ENCODE peak calls at places on chromosomes 7 and 10, in eight cellular contexts. L, I, Y, M, O, N, K and X are unnamed samples. For H3K9me3, the result is how much of the 10 kb centered on the place peaks cover.

GRCh38 chr7:77537136-77537594 is at the start of gene PTPN12:
- DNase-seq in O (no peak), I (peak), N (peak), Y (no peak), K (no peak), L (no peak), M (peak), X (peak)

GRCh38 chr7:98210513-98211220 is 572 bp upstream of the BHLHA15 start:
- DNase-seq in I (peak), L (peak), K (no peak), O (peak), N (no peak), M (peak), Y (no peak), X (no peak)

GRCh38 chr7:100093054-100093453 is 4.3 kb downstream of the COPS6 start:
- DNase-seq in I (no peak), M (no peak), L (no peak), O (no peak), K (no peak), N (no peak), Y (no peak), X (no peak)

GRCh38 chr7:153452661-153453060 is 599.5 kb upstream of the DPP6 start:
- DNase-seq in N (no peak), Y (no peak), I (no peak), K (no peak), O (no peak), L (no peak), M (no peak), X (no peak)

GRCh38 chr10:86170255-86171153 is 196.1 kb downstream of the GRID1 start:
- DNase-seq in L (no peak), Y (no peak), O (no peak), I (no peak), N (no peak), K (no peak), M (peak), X (no peak)

GRCh38 chr10:108375691-108376090 is 1211.2 kb upstream of the SORCS1 start:
- DNase-seq in Y (no peak), I (no peak), O (no peak), N (no peak), L (no peak), K (no peak), M (no peak), X (no peak)

GRCh38 chr10:22315455-22316285 is 518 bp upstream of the COMMD3 start:
- DNase-seq in M (no peak), N (peak), K (no peak), L (no peak), I (no peak), Y (no peak), O (peak), X (peak)

GRCh38 chr10:91712315-91712714 is 79.4 kb upstream of the PPP1R3C start:
- DNase-seq in O (no peak), Y (no peak), I (no peak), M (no peak), K (no peak), N (no peak), L (no peak), X (no peak)

GRCh38 chr10:50917486-50917885 is 32.1 kb upstream of the A1CF start:
- DNase-seq in Y (no peak), N (no peak), O (no peak), L (no peak), M (no peak), K (no peak), I (no peak), X (no peak)

GRCh38 chr10:59057350-59057749 is 119.1 kb upstream of the PHYHIPL start:
- DNase-seq in Y (no peak), N (no peak), L (no peak), K (peak), I (no peak), M (no peak), O (no peak), X (no peak)

GRCh38 chr7:41292457-41292856 is 410.4 kb downstream of the INHBA start:
- DNase-seq in M (no peak), I (no peak), O (no peak), N (no peak), Y (no peak), L (no peak), K (no peak), X (no peak)

GRCh38 chr10:13347235-13348156 is 597 bp downstream of the SEPHS1 start:
- DNase-seq in O (peak), K (peak), N (peak), I (peak), L (peak), M (peak), Y (peak), X (no peak)

GRCh38 chr10:113438660-113439059 is 114.2 kb upstream of the HABP2 start:
- DNase-seq in Y (no peak), K (no peak), I (no peak), N (no peak), L (no peak), O (no peak), M (no peak), X (no peak)

GRCh38 chr10:70887804-70888800 is at the start of gene PCBD1:
- DNase-seq in M (peak), I (peak), N (peak), Y (peak), O (peak), L (peak), K (peak), X (no peak)

GRCh38 chr10:28151636-28152035 is 151.2 kb downstream of the MPP7 start:
- DNase-seq in L (no peak), O (no peak), I (no peak), M (no peak), K (no peak), Y (no peak), N (no peak), X (no peak)

GRCh38 chr7:108014200-108014599 is 11.2 kb upstream of the LAMB1 start:
- DNase-seq in L (no peak), O (no peak), N (no peak), I (no peak), Y (no peak), K (no peak), M (no peak), X (no peak)

GRCh38 chr7:142859829-142860228 is 5.0 kb downstream of the EPHB6 start:
- DNase-seq in I (peak), O (no peak), N (peak), Y (no peak), L (no peak), M (no peak), K (no peak), X (no peak)

GRCh38 chr10:12020574-12020973 is 22.0 kb downstream of the UPF2 start:
- DNase-seq in I (no peak), Y (no peak), L (no peak), M (no peak), N (no peak), O (no peak), K (no peak), X (no peak)

GRCh38 chr10:101572785-101573184 is 15.3 kb downstream of the POLL start:
- DNase-seq in O (no peak), M (no peak), I (no peak), L (no peak), K (no peak), Y (no peak), N (no peak), X (no peak)

GRCh38 chr7:137985897-137986251 is 16.0 kb downstream of the CREB3L2 start:
- DNase-seq in I (no peak), Y (no peak), O (no peak), L (no peak), N (no peak), K (no peak), M (no peak), X (no peak)

GRCh38 chr7:30743371-30744074 is 8.4 kb upstream of the INMT start:
- DNase-seq in L (no peak), O (peak), Y (no peak), K (no peak), M (peak), I (no peak), N (no peak), X (no peak)

GRCh38 chr10:80472234-80473095 is 18.4 kb downstream of the TSPAN14 start:
- DNase-seq in O (no peak), M (no peak), Y (no peak), K (no peak), L (no peak), I (no peak), N (no peak), X (no peak)

GRCh38 chr7:117014099-117014656 is 60.9 kb downstream of the ST7 start:
- DNase-seq in Y (no peak), M (no peak), L (no peak), K (no peak), N (no peak), I (no peak), O (no peak), X (no peak)

GRCh38 chr10:47403401-47404318 is 19.6 kb upstream of the ZNF488 start:
- DNase-seq in N (no peak), K (no peak), I (peak), L (no peak), M (no peak), Y (no peak), O (no peak), X (peak)

GRCh38 chr10:22805304-22805703 is 90.9 kb upstream of the PIP4K2A start:
- DNase-seq in N (no peak), L (no peak), Y (no peak), K (peak), M (no peak), I (peak), O (peak), X (no peak)

GRCh38 chr7:98909487-98909886 is 31.2 kb downstream of the TRRAP start:
- DNase-seq in K (no peak), M (no peak), L (no peak), I (no peak), N (no peak), Y (no peak), O (no peak), X (no peak)

GRCh38 chr7:42650701-42651100 is 261.2 kb downstream of the C7orf25 start:
- DNase-seq in O (no peak), Y (no peak), K (no peak), L (no peak), M (no peak), N (no peak), I (no peak), X (no peak)

GRCh38 chr10:77512219-77512578 is 125.4 kb downstream of the KCNMA1 start:
- DNase-seq in M (no peak), L (no peak), I (no peak), O (no peak), Y (no peak), K (no peak), N (no peak), X (no peak)

GRCh38 chr10:132319853-132320669 is 11.9 kb upstream of the LRRC27 start:
- DNase-seq in L (no peak), Y (no peak), K (peak), I (peak), N (no peak), M (peak), O (no peak), X (no peak)

GRCh38 chr10:125263551-125263950 is 103.2 kb upstream of the CTBP2 start:
- DNase-seq in L (no peak), N (no peak), K (peak), O (no peak), Y (no peak), M (no peak), I (no peak), X (no peak)

GRCh38 chr7:92042056-92042737 is 92.1 kb downstream of the CYP51A1 start:
- DNase-seq in L (peak), O (no peak), K (peak), N (no peak), I (no peak), Y (peak), M (no peak), X (no peak)

GRCh38 chr10:91617073-91617580 is 15.7 kb downstream of the PPP1R3C start:
- DNase-seq in L (no peak), M (no peak), O (no peak), Y (no peak), N (no peak), I (no peak), K (no peak), X (no peak)

GRCh38 chr10:76429642-76430041 is 998.2 kb downstream of the LRMDA start:
- DNase-seq in M (no peak), O (no peak), I (no peak), K (no peak), N (no peak), Y (no peak), L (no peak), X (no peak)

GRCh38 chr7:128091106-128091505 is 59.9 kb upstream of the LRRC4 start:
- DNase-seq in K (no peak), O (no peak), M (no peak), N (no peak), I (no peak), Y (peak), L (no peak), X (no peak)

GRCh38 chr10:52048051-52048450 is 266.0 kb upstream of the DKK1 start:
- DNase-seq in K (no peak), Y (no peak), O (no peak), M (no peak), L (no peak), N (no peak), I (no peak), X (no peak)

GRCh38 chr10:52056296-52056695 is 257.8 kb upstream of the DKK1 start:
- DNase-seq in N (no peak), I (no peak), M (no peak), L (no peak), K (no peak), Y (no peak), O (no peak), X (no peak)

GRCh38 chr10:52053522-52053921 is 260.6 kb upstream of the DKK1 start:
- DNase-seq in I (no peak), N (no peak), M (no peak), O (no peak), Y (no peak), L (no peak), K (no peak), X (no peak)

GRCh38 chr10:52050429-52051047 is 263.5 kb upstream of the DKK1 start:
- DNase-seq in Y (no peak), N (no peak), O (no peak), L (no peak), I (no peak), K (no peak), M (no peak), X (no peak)
- TF ChIP-seq EP300 in Y (no peak), N (no peak), O (no peak), L (no peak), I (no peak), K (no peak), M (no peak), X (no peak)

DNA sequence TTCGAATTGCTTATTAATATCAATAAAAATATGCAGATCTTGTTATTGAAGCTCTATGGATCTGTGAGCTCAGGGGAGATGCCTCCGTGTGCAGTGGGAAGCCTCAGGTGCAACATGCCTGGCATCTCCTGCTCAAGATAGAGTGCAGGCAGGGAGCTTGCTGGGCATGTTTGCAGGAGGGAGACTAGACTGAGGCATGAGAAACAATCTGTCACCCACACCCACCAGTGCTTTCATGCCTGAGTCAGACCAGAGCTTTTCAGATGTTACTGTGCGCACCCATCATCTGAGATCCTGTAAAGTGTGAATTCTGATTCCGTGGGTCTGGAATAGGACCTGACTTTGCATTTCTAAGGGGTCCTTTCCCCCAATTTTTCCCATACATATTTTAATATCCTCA is 62.0 kb downstream of the ZNF33B start:
- DNase-seq in I (no peak), O (no peak), K (no peak), M (no peak), L (no peak), N (no peak), Y (no peak), X (no peak)
- H3K9me3 ChIP-seq in I (under half), O (under half), K (under half), M (under half), L (under half), N (under half), Y (under half), X (under half)

GRCh38 chr7:46616636-46617035 is 695.6 kb upstream of the IGFBP3 start:
- DNase-seq in K (no peak), Y (no peak), L (no peak), O (no peak), M (no peak), N (no peak), I (no peak), X (no peak)

GRCh38 chr7:46610746-46611145 is 689.7 kb upstream of the IGFBP3 start:
- DNase-seq in M (no peak), K (no peak), L (no peak), O (no peak), Y (no peak), N (no peak), I (no peak), X (no peak)

GRCh38 chr7:46607176-46607575 is 686.1 kb upstream of the IGFBP3 start:
- DNase-seq in Y (no peak), I (no peak), N (no peak), L (no peak), M (no peak), O (no peak), K (no peak), X (no peak)

DNA sequence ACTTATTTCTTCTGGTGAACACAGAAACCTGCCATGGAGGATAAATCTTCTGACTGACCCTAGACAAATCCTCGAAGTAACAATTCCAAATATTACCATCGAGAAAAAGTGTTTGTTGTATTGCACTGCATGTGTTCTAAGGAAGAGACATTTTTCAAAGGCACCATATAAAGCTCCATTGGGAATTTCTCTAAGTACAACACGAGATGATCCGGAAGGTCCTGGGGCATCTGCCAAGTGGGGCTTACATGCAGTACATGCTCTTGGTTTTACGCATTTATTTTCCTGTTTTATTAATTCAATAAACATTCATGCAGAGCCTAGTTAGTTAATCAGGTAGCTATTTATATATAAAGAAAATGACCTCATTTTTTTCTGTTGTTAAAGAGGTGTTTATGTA is 692.0 kb upstream of the IGFBP3 start:
- DNase-seq in I (no peak), O (no peak), N (no peak), M (no peak), Y (no peak), L (no peak), K (no peak), X (no peak)
- TF ChIP-seq EP300 in I (no peak), O (no peak), N (peak), M (no peak), Y (no peak), L (no peak), K (no peak), X (no peak)

DNA sequence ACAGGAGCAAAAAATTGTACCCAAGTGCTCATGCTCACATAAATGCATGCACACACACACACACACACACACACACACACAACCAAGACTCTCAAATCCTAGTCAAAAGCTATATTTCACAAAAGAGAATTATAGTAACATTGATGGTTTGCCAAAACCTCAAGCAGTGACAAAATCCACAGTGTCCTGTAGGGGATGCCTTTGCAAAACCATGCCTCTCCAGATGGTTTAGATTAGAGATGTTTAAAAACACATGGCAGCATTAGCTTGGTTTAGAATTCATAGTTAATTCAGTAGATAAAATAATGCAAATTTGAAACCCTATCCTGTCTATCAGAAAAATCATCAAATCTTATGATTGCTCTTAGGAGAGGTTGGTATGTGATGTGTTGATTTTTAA is 232.2 kb downstream of the DYNC1I1 start:
- DNase-seq in I (no peak), M (no peak), K (no peak), N (no peak), L (no peak), O (peak), Y (no peak), X (no peak)
- H3K9me3 ChIP-seq in I (under half), M (under half), K (under half), N (under half), L (under half), O (under half), Y (under half), X (under half)

GRCh38 chr10:35643151-35643975 is 1.3 kb upstream of the FZD8 start:
- DNase-seq in K (no peak), M (peak), I (peak), N (peak), O (peak), Y (peak), L (peak), X (peak)
- TF ChIP-seq EP300 in K (no peak), M (no peak), I (no peak), N (peak), O (no peak), Y (no peak), L (no peak), X (no peak)

DNA sequence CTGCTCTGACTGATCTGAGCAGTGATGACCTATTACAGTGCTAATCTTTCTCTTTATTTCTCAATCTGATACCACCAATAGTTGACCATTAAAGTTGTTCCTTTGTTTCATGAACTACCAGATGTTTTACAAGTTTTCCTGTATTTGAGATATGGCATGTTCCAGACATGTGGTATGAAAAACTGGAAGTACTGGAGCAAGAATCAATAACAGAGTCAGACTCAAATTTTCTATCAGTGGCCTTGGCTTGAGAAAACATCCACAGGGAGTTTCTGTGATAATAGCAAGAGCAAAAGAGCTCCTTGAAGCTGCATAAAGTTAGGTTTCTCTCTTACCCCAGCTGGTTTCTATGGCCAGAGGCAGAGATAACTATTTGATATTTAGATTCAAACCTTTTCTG is 469.0 kb upstream of the STEAP1 start:
- DNase-seq in Y (no peak), K (no peak), L (no peak), M (no peak), I (no peak), O (no peak), N (no peak), X (no peak)
- H3K9me3 ChIP-seq in Y (under half), K (under half), L (under half), M (under half), I (under half), O (under half), N (under half), X (under half)

DNA sequence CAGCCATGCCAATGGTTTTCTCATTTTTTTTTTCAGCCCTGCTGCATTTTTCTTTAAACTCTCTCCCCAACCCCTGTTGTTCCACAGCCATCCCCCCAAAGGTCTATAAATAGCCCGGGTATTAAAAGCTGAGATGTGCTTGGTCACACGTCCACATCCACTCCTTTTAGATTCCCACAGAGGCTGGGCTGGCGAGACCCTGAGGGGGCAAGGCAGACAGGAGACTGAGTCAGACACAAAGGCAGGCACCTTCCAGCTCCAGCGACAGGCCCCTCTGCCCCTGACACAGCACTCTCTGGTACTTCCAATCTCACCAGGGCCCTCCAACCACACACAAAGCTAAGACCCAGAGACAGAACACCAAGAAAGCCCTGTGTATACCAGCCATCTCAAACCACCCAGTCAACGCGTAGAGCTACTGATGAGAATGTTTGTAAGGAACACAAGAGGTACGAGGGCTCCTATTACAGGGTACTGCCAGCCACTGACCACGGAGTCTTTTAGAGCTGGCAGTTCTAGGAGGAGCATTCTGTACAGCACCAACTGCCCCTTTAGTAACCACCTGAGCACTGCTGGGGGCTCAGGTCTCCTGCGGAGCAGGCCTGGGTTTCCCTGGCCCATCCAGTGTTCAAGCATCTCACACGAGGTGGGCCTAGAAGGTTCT is 64.2 kb upstream of the DDC start:
- DNase-seq in K (no peak), Y (no peak), I (no peak), N (no peak), M (no peak), L (no peak), O (no peak), X (no peak)
- TF ChIP-seq EP300 in K (no peak), Y (no peak), I (no peak), N (no peak), M (no peak), L (no peak), O (no peak), X (no peak)